ENCODE peak calls at places on chromosomes 11 and 22, in four cellular contexts. R is GM12878, I is HL-60, Q is K562. M is an unnamed sample.

GRCh38 chr11:103987631-103988594 is 48.5 kb upstream of the DDI1 start:
- DNase-seq in I (no peak), R (no peak), Q (no peak), M (no peak)

GRCh38 chr22:42326301-42326700 is 55.8 kb upstream of the TCF20 start:
- DNase-seq in I (no peak), Q (no peak), R (no peak), M (no peak)

GRCh38 chr11:107017433-107018227 is 646 bp downstream of the GUCY1A2 start:
- DNase-seq in I (no peak), R (no peak), Q (peak), M (peak)

GRCh38 chr11:125429174-125429707 is 66.8 kb downstream of the FEZ1 start:
- DNase-seq in Q (peak), R (no peak), I (peak), M (peak)

GRCh38 chr22:24894998-24895397 is 51.5 kb downstream of the LHFPL7 start:
- DNase-seq in R (no peak), Q (no peak), I (peak), M (no peak)

GRCh38 chr11:32333335-32333991 is 101.9 kb downstream of the WT1 start:
- DNase-seq in Q (no peak), I (no peak), R (no peak), M (peak)

GRCh38 chr11:76269247-76269646 is 62.9 kb upstream of the WNT11 start:
- DNase-seq in I (no peak), R (no peak), Q (no peak), M (no peak)

GRCh38 chr11:68127791-68128681 is 6.8 kb upstream of the CHKA start:
- DNase-seq in R (no peak), Q (peak), I (no peak), M (no peak)

GRCh38 chr11:123590296-123590912 is 64.0 kb downstream of the SCN3B start:
- DNase-seq in I (no peak), R (no peak), Q (no peak), M (no peak)

GRCh38 chr11:31809857-31810778 is 1.0 kb downstream of the PAX6 start:
- DNase-seq in I (no peak), Q (peak), R (no peak), M (no peak)

GRCh38 chr11:66570826-66571222 is 2.4 kb upstream of the CTSF start:
- DNase-seq in R (no peak), Q (no peak), I (no peak), M (no peak)

GRCh38 chr22:23289851-23290724 is 109.8 kb downstream of the BCR start:
- DNase-seq in R (no peak), I (peak), Q (peak), M (peak)

GRCh38 chr11:19918302-19919049 is 205.8 kb downstream of the NAV2 start:
- DNase-seq in R (no peak), Q (no peak), I (no peak), M (no peak)

GRCh38 chr22:40805699-40806203 is 13.4 kb downstream of the SLC25A17 start:
- DNase-seq in Q (no peak), R (no peak), I (no peak), M (no peak)

GRCh38 chr11:59429924-59430516 is 3.8 kb upstream of the OR5A2 start:
- DNase-seq in R (peak), Q (peak), I (peak), M (peak)

GRCh38 chr11:92740251-92740650 is 229.2 kb upstream of the MTNR1B start:
- DNase-seq in Q (no peak), R (no peak), I (no peak), M (no peak)

GRCh38 chr22:40450651-40451050 is 80.3 kb downstream of the SGSM3 start:
- DNase-seq in I (no peak), R (no peak), Q (no peak), M (no peak)

GRCh38 chr11:34160791-34161190 is 55.4 kb downstream of the NAT10 start:
- DNase-seq in Q (no peak), I (no peak), R (no peak), M (no peak)

GRCh38 chr11:72037554-72038311 is 39.0 kb downstream of the IL18BP start:
- DNase-seq in Q (no peak), R (no peak), I (no peak), M (no peak)

GRCh38 chr11:126842038-126842437 is 158.5 kb downstream of the KIRREL3 start:
- DNase-seq in Q (no peak), R (no peak), I (no peak), M (no peak)

GRCh38 chr11:111736191-111736590 is 30.0 kb downstream of the PPP2R1B start:
- DNase-seq in Q (no peak), R (no peak), I (no peak), M (no peak)

GRCh38 chr11:47152126-47152952 is 24.3 kb downstream of the ARFGAP2 start:
- DNase-seq in Q (no peak), R (no peak), I (no peak), M (no peak)

GRCh38 chr22:27065259-27065658 is 407.9 kb downstream of the MIAT start:
- DNase-seq in R (no peak), Q (no peak), I (no peak), M (no peak)

GRCh38 chr11:5722622-5723021 is 13.6 kb upstream of the OR56B1 start:
- DNase-seq in Q (no peak), R (no peak), I (no peak), M (no peak)

GRCh38 chr22:29716814-29717213 is 3.0 kb upstream of the CABP7 start:
- DNase-seq in Q (peak), R (no peak), I (peak), M (no peak)

GRCh38 chr11:2194877-2195755 is 23.5 kb upstream of the TH start:
- DNase-seq in Q (peak), I (no peak), R (no peak), M (peak)

GRCh38 chr11:94449437-94449836 is 44.2 kb downstream of the MRE11 start:
- DNase-seq in R (no peak), Q (no peak), I (no peak), M (no peak)

GRCh38 chr11:44368886-44369285 is 58.9 kb upstream of the ALX4 start:
- DNase-seq in I (no peak), Q (no peak), R (no peak), M (no peak)

GRCh38 chr11:20112291-20113146 is 47.8 kb downstream of the DBX1 start:
- DNase-seq in Q (peak), I (peak), R (no peak), M (no peak)

GRCh38 chr11:88508558-88508807 is 170.9 kb upstream of the CTSC start:
- DNase-seq in R (no peak), I (no peak), Q (no peak), M (no peak)

GRCh38 chr11:122809861-122810260 is 28.4 kb upstream of the CRTAM start:
- DNase-seq in Q (no peak), R (no peak), I (no peak), M (no peak)

GRCh38 chr22:23685205-23685784 is 5.5 kb upstream of the RGL4 start:
- DNase-seq in R (no peak), I (no peak), Q (peak), M (no peak)

GRCh38 chr22:17563936-17564391 is 666 bp downstream of the SLC25A18 start:
- DNase-seq in R (no peak), Q (no peak), I (no peak), M (no peak)

GRCh38 chr11:102361100-102362021 is 14.3 kb downstream of the BIRC2 start:
- DNase-seq in I (no peak), Q (no peak), R (peak), M (no peak)

GRCh38 chr22:49294656-49295464 is 532.8 kb downstream of the BRD1 start:
- DNase-seq in Q (no peak), R (no peak), I (no peak), M (no peak)

GRCh38 chr22:26573026-26573662 is 16.8 kb downstream of the TPST2 start:
- DNase-seq in Q (no peak), I (no peak), R (no peak), M (no peak)

GRCh38 chr11:24298126-24298525 is 198.7 kb upstream of the LUZP2 start:
- DNase-seq in I (no peak), Q (no peak), R (no peak), M (no peak)

GRCh38 chr11:39807904-39808303 is 1651.5 kb downstream of the LRRC4C start:
- DNase-seq in Q (no peak), R (no peak), I (no peak), M (no peak)

GRCh38 chr11:35180311-35181233 is 41.6 kb downstream of the CD44 start:
- DNase-seq in Q (no peak), R (no peak), I (no peak), M (no peak)

GRCh38 chr11:35179466-35180135 is 40.6 kb downstream of the CD44 start:
- DNase-seq in I (no peak), Q (no peak), R (no peak), M (no peak)

GRCh38 chr11:35183526-35183925 is 44.6 kb downstream of the CD44 start:
- DNase-seq in Q (no peak), R (no peak), I (no peak), M (no peak)

GRCh38 chr11:35185696-35186095 is 46.7 kb downstream of the CD44 start:
- DNase-seq in I (no peak), Q (no peak), R (no peak), M (no peak)

DNA sequence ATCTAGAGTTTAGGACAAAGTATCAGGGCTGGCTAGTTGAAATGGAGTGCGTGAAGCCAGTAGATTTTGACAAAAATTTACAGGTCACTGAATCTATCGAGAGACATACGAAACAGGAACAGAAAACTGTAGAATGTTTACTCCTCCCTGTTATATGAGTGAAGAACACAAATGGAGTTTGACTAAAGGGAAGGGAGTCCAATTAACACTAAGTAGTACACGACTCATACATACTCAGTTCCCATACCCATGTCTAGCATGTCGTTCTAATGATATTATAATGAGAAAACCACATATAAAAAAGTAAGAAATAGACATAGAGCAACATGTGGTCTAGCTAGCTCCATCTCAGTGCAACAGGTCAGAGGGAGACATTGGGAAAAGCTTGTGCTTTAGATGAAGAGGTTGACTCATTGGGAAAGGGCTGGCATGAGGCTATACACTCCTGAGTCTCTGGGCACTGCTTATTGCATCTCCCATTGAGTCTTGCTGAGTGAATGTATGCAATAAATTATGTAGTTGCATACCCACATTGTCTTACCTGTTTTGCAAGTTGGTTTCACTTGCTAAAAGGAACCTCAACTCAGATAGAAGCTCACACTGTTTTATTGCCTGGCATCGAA is 43.5 kb downstream of the CD44 start:
- DNase-seq in Q (no peak), R (peak), I (no peak), M (peak)
- TF ChIP-seq POLR2AphosphoS5 in Q (no peak), R (peak), I (no peak), M (peak)

GRCh38 chr11:70544067-70544773 is 145.9 kb downstream of the CTTN start:
- DNase-seq in R (no peak), Q (no peak), I (no peak), M (no peak)
- TF ChIP-seq SPI1 in R (no peak), Q (no peak), I (no peak), M (no peak)

GRCh38 chr11:62719302-62719978 is 7.8 kb downstream of the HNRNPUL2 start:
- DNase-seq in R (no peak), I (no peak), Q (no peak), M (no peak)

GRCh38 chr11:62716206-62716605 is 8.7 kb downstream of the GNG3 start:
- DNase-seq in R (no peak), Q (no peak), I (no peak), M (no peak)

GRCh38 chr11:62715150-62716130 is 8.0 kb downstream of the GNG3 start:
- DNase-seq in I (no peak), R (no peak), Q (no peak), M (no peak)

GRCh38 chr11:62713343-62713742 is 5.9 kb downstream of the GNG3 start:
- DNase-seq in Q (peak), I (no peak), R (no peak), M (no peak)

DNA sequence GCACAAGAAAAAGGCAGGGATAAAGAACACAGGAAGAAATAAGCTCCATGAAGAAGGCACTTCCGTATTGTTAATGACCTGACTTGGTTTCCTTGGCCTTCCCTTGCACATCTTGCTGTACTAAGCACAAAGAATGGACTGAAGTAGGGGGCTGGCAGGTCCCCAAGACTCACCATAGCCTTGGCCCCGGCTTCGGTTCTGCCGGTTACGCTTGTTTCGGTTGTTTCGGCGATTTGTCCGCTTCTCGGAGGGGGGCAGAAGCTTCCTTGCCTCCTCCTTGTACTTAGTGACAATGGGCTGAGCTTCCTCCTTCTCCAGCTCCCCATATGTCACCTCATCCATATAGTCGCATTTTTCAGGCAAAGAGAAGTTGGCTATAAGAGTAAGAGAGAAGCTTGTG is 9.3 kb downstream of the GNG3 start:
- DNase-seq in Q (no peak), I (no peak), R (no peak), M (no peak)
- TF ChIP-seq POLR2AphosphoS5 in Q (no peak), I (no peak), R (no peak), M (no peak)

DNA sequence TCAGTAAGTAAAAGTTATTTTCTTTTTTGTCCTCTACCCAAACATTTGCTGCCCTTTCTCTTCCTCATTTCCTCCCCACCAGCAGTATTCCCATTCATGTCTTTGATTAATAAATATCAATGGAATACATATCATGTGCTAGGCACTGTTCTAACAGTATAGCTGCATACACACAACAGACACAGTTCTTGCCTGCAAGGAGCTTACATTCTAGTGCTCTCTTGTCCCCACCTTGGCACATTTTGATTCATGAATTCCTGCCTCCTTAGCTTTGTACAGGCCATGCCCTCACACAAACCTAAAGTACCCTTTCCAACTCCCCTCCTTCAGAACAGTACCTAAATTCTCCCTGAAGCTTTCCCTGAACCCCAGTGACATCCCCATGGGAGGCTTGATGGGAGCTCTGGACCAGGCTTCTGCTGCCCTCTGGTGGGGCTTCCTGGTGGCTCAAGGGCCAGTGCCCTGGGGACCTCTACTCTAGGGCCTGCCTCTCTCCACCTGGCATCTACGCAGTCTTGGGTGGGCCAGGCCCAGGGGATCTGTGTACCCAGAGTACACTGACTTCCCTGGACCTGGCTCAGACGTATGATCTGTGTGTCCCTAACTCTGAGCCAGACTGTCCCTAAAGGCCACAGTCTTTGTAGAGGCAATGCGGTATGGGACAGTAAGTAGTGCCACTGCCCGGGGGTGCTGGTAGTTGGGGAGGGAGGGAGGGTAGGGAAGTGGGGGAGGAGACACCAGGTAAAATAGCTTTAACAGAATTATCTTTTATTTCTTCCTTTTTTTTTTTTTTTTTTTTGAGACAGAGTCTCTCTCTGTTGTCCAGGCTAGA is 14.1 kb downstream of the RPS13 start:
- DNase-seq in R (peak), Q (peak), I (no peak), M (peak)
- TF ChIP-seq SPI1 in R (no peak), Q (no peak), I (no peak), M (no peak)

DNA sequence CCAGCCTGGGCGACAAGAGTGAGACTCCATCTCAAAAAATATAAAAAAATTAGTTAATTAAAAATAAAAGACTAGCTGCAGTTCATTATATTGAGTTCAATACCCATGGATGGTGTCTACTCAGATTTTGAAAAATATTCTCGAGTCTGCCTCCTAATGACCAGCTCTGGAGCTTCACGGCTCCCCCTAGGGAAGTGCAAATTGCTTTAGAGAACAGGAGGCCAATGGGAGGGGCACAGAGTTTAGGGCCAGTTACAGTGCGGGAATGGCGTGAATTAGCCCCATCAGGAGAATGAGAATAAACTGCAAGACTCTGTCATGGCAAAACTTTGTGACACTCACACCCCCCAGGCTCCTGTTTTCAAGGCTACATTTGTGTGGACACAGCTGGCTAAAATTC is 4.6 kb downstream of the FGF4 start:
- DNase-seq in Q (no peak), R (no peak), I (no peak), M (no peak)
- TF ChIP-seq POLR2AphosphoS5 in Q (no peak), R (no peak), I (no peak), M (no peak)

DNA sequence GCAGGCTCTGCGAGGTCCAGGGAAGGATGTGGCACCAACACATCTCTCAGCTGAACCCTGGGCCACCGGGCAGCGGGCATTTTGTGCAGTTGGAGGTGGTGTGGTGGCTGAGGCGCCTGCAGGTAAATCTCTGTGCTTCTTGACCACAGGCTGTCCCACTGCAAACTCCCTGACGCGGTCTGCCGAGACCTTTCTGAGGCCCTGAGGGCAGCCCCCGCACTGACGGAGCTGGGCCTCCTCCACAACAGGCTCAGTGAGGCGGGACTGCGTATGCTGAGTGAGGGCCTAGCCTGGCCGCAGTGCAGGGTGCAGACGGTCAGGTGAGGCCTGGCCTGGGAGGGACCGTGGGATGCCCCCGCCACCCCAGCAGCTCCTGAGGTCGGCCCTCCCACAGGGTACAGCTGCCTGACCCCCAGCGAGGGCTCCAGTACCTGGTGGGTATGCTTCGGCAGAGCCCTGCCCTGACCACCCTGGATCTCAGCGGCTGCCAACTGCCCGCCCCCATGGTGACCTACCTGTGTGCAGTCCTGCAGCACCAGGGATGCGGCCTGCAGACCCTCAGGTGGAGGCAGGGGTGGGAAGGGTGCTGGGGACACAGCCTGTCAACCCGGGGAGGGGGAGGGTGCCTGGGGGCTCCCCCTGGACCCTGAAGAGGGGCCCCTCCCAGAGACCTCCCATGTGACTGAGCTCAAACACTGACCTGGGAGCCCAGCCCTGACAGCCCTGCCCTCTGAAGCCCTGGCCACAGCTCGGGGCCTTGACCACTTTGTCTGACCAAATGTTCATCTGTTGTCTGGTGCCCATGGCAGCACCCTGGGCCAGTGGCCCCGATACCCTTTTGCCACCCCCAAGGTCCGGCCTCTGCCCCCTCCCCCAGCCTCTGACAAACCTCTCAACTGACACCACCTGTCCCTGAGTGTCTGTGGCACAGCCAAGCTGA is 4.6 kb upstream of the PGGHG start:
- DNase-seq in I (no peak), Q (no peak), R (no peak), M (no peak)
- TF ChIP-seq SPI1 in I (no peak), Q (no peak), R (no peak), M (no peak)

M was measured in GM12891.